ENCODE peak calls at places on chromosomes 1 and 21, in nine cellular contexts. U is HFF-Myc; R is Right ventricle myocardium superior; W is stimulated activated CD4-positive, alpha-beta T cell treated with anti-CD3 and anti-CD28 coated beads, Interleukin-4, amount 100 ng/mL, for 48 hours; C is GM23248; K is epithelial cell of proximal tubule; O is activated CD8-positive, alpha-beta T cell treated with anti-CD3 and anti-CD28 coated beads for 36 hours; S is Calu3; P is AG08395. Z is an unnamed sample.

GRCh38 chr21:42846221-42846620 is 33.1 kb downstream of the WDR4 start:
- DNase-seq in S (no peak), O (no peak), C (no peak), R (no peak), W (no peak), U (no peak), P (no peak), K (no peak), Z (no peak)

GRCh38 chr21:45125347-45125746 is 51.0 kb downstream of the ADARB1 start:
- DNase-seq in O (no peak), S (no peak), R (no peak), U (no peak), W (no peak), P (no peak), C (no peak), K (no peak), Z (no peak)

GRCh38 chr1:89965203-89965900 is 29.6 kb upstream of the ZNF326 start:
- DNase-seq in P (no peak), R (no peak), K (no peak), O (no peak), W (no peak), C (no peak), U (no peak), S (no peak), Z (no peak)

GRCh38 chr1:223153177-223154119 is 10.4 kb upstream of the TLR5 start:
- DNase-seq in W (no peak), R (no peak), K (no peak), U (no peak), S (no peak), C (peak; percentile 40), O (peak; percentile 54), P (no peak), Z (peak; percentile 48)

GRCh38 chr1:63112155-63112914 is 210.0 kb upstream of the FOXD3 start:
- DNase-seq in R (no peak), P (peak; percentile 82), S (no peak), K (no peak), W (peak; percentile 0), C (peak; percentile 87), O (peak; percentile 7), U (peak; percentile 19), Z (no peak)

GRCh38 chr1:161502181-161502580 is 3.1 kb upstream of the FCGR2A start:
- DNase-seq in U (no peak), C (no peak), W (no peak), S (no peak), K (no peak), R (no peak), P (no peak), O (no peak), Z (no peak)

GRCh38 chr21:45818276-45818903 is 163.2 kb upstream of the COL6A1 start:
- DNase-seq in W (no peak), P (peak; percentile 62), R (no peak), S (no peak), O (peak; percentile 31), K (peak; percentile 61), C (peak; percentile 76), U (peak; percentile 67), Z (peak; percentile 8)

GRCh38 chr1:94543003-94543402 is 1.4 kb upstream of the F3 start:
- DNase-seq in C (peak; percentile 74), S (no peak), U (no peak), P (peak; percentile 28), K (no peak), W (no peak), R (no peak), O (no peak), Z (no peak)

GRCh38 chr1:38527373-38527966 is 332.1 kb downstream of the RRAGC start:
- DNase-seq in S (peak; percentile 68), O (peak; percentile 89), R (no peak), U (no peak), K (no peak), W (peak; percentile 42), C (peak; percentile 3), P (no peak), Z (peak; percentile 70)